ENCODE peak calls at places on chromosomes 13 and 19, in four cellular contexts. Y is body of pancreas, X is NCI-H774, Q is mucosa of gallbladder. C is an unnamed sample.

GRCh38 chr13:50400035-50400726 is 384.9 kb downstream of the KCNRG start:
- DNase-seq in Y (peak), X (no peak), Q (no peak), C (no peak)

GRCh38 chr13:98254541-98254940 is 77.5 kb upstream of the RNF113B start:
- DNase-seq in Y (no peak), X (no peak), Q (no peak), C (no peak)

GRCh38 chr19:51327066-51327985 is 14.6 kb downstream of the VSIG10L start:
- DNase-seq in Y (no peak), X (no peak), Q (peak), C (peak)

GRCh38 chr19:8397746-8398721 is 7.9 kb downstream of the RAB11B start:
- DNase-seq in Y (peak), X (no peak), Q (no peak), C (no peak)

GRCh38 chr19:604355-604754 is 14.7 kb downstream of the HCN2 start:
- DNase-seq in Y (no peak), X (no peak), Q (no peak), C (no peak)

GRCh38 chr19:7973883-7974282 is 30.4 kb upstream of the TIMM44 start:
- DNase-seq in Y (no peak), X (no peak), Q (no peak), C (no peak)

GRCh38 chr19:4206818-4207484 is 22.4 kb upstream of the EBI3 start:
- DNase-seq in Y (no peak), X (no peak), Q (no peak), C (peak)

GRCh38 chr13:101111894-101112293 is 304.4 kb downstream of the NALCN start:
- DNase-seq in Y (no peak), X (no peak), Q (no peak), C (no peak)

GRCh38 chr13:113849981-113850721 is 13.7 kb downstream of the GAS6 start:
- DNase-seq in Y (no peak), X (no peak), Q (no peak), C (no peak)

GRCh38 chr13:75705395-75705794 is 69.3 kb downstream of the LMO7 start:
- DNase-seq in Y (no peak), X (no peak), Q (no peak), C (no peak)

GRCh38 chr13:95251641-95252040 is 49.6 kb downstream of the ABCC4 start:
- DNase-seq in Y (no peak), X (no peak), Q (no peak), C (no peak)

GRCh38 chr13:95784161-95784880 is 107.4 kb downstream of the DNAJC3 start:
- DNase-seq in Y (no peak), X (no peak), Q (no peak), C (no peak)

GRCh38 chr13:31207630-31208549 is 8.1 kb downstream of the B3GLCT start:
- DNase-seq in Y (no peak), X (no peak), Q (no peak), C (no peak)

GRCh38 chr13:46265292-46265691 is 53.6 kb downstream of the LRRC63 start:
- DNase-seq in Y (no peak), X (no peak), Q (no peak), C (no peak)

GRCh38 chr19:19591133-19591825 is 27.2 kb downstream of the PBX4 start:
- DNase-seq in Y (peak), X (no peak), Q (peak), C (peak)

GRCh38 chr13:35687336-35687735 is 210.8 kb upstream of the MAB21L1 start:
- DNase-seq in Y (no peak), X (no peak), Q (no peak), C (no peak)

GRCh38 chr19:39310558-39311311 is 9.9 kb downstream of the LRFN1 start:
- DNase-seq in Y (no peak), X (no peak), Q (no peak), C (no peak)

GRCh38 chr19:3451451-3451866 is 28.9 kb downstream of the SMIM24 start:
- DNase-seq in Y (no peak), X (no peak), Q (no peak), C (no peak)

GRCh38 chr19:17616961-17617806 is 61.7 kb downstream of the COLGALT1 start:
- DNase-seq in Y (no peak), X (no peak), Q (no peak), C (peak)

GRCh38 chr19:10503002-10503789 is at the start of gene KEAP1:
- DNase-seq in Y (peak), X (peak), Q (peak), C (peak)

GRCh38 chr13:27970382-27971235 is 1.5 kb upstream of the CDX2 start:
- DNase-seq in Y (no peak), X (no peak), Q (no peak), C (no peak)

GRCh38 chr19:35757231-35757748 is 461 bp upstream of the HSPB6 start:
- DNase-seq in Y (peak), X (peak), Q (peak), C (peak)

GRCh38 chr13:75803175-75803611 is 167.1 kb downstream of the LMO7 start:
- DNase-seq in Y (peak), X (peak), Q (no peak), C (no peak)

GRCh38 chr13:112931028-112931934 is 37.7 kb upstream of the MCF2L start:
- DNase-seq in Y (no peak), X (peak), Q (peak), C (peak)

GRCh38 chr13:41006951-41007350 is 12.2 kb downstream of the ELF1 start:
- DNase-seq in Y (no peak), X (no peak), Q (no peak), C (no peak)

GRCh38 chr19:38024991-38025716 is 118.1 kb downstream of the SIPA1L3 start:
- DNase-seq in Y (peak), X (peak), Q (no peak), C (no peak)

GRCh38 chr13:67880916-67881315 is 650.8 kb upstream of the PCDH9 start:
- DNase-seq in Y (no peak), X (no peak), Q (no peak), C (no peak)

GRCh38 chr13:98032168-98032567 is 78.7 kb downstream of the IPO5 start:
- DNase-seq in Y (no peak), X (no peak), Q (no peak), C (no peak)

GRCh38 chr13:78700121-78700910 is 41.4 kb upstream of the OBI1 start:
- DNase-seq in Y (no peak), X (no peak), Q (no peak), C (no peak)

GRCh38 chr19:1101337-1101698 is 2.5 kb upstream of the GPX4 start:
- DNase-seq in Y (no peak), X (no peak), Q (no peak), C (no peak)

GRCh38 chr13:91052873-91053272 is 294.6 kb upstream of the MIR17HG start:
- DNase-seq in Y (no peak), X (no peak), Q (no peak), C (no peak)

GRCh38 chr13:98512774-98513327 is 64.1 kb downstream of the STK24 start:
- DNase-seq in Y (no peak), X (no peak), Q (no peak), C (no peak)

GRCh38 chr19:51158474-51159129 is 16.5 kb downstream of the SIGLEC7 start:
- DNase-seq in Y (peak), X (no peak), Q (peak), C (peak)

GRCh38 chr13:112839347-112840105 is 129.5 kb upstream of the MCF2L start:
- DNase-seq in Y (no peak), X (no peak), Q (no peak), C (no peak)

GRCh38 chr19:19371056-19371455 is 34.4 kb upstream of the GATAD2A start:
- DNase-seq in Y (no peak), X (no peak), Q (no peak), C (peak)

GRCh38 chr13:44805623-44806022 is 183.6 kb downstream of the NUFIP1 start:
- DNase-seq in Y (no peak), X (no peak), Q (no peak), C (no peak)

GRCh38 chr19:39474139-39474620 is 6.5 kb upstream of the TIMM50 start:
- DNase-seq in Y (peak), X (peak), Q (peak), C (peak)

GRCh38 chr19:38375748-38376147 is 1.4 kb downstream of the PSMD8 start:
- DNase-seq in Y (no peak), X (no peak), Q (no peak), C (no peak)

GRCh38 chr19:21587117-21587461 is 81.7 kb downstream of the ZNF429 start:
- DNase-seq in Y (peak), X (no peak), Q (no peak), C (no peak)

GRCh38 chr19:44580366-44580895 is 32.9 kb upstream of the IGSF23 start:
- DNase-seq in Y (no peak), X (no peak), Q (no peak), C (no peak)

C was measured in Calu3.